ENCODE peak calls at places on chromosomes 4 and X, in nine cellular contexts. D, G, J, V, Q, L, H, Z and W are unnamed samples.

GRCh38 chr4:80058740-80059139 is 14.3 kb downstream of the ANTXR2 start:
- DNase-seq in D (no peak), G (no peak), J (no peak), V (no peak), Q (no peak), L (no peak), H (no peak), Z (no peak), W (peak)

GRCh38 chr4:69882150-69882549 is 22.2 kb upstream of the SULT1E1 start:
- DNase-seq in D (no peak), G (no peak), J (no peak), V (no peak), Q (no peak), L (no peak), H (no peak), Z (no peak), W (no peak)

GRCh38 chr4:121823505-121824170 is at the start of gene CCNA2:
- DNase-seq in D (peak), G (peak), J (peak), V (peak), Q (peak), L (peak), H (peak), Z (peak), W (peak)

GRCh38 chr4:53558061-53558801 is 33.1 kb downstream of the LNX1 start:
- DNase-seq in D (no peak), G (peak), J (no peak), V (no peak), Q (no peak), L (no peak), H (no peak), Z (no peak), W (peak)

GRCh38 chr4:185883591-185883990 is 71.6 kb upstream of the SORBS2 start:
- DNase-seq in D (no peak), G (no peak), J (no peak), V (no peak), Q (no peak), L (no peak), H (no peak), Z (no peak), W (no peak)

GRCh38 chr4:28386776-28387175 is 1526.1 kb downstream of the STIM2 start:
- DNase-seq in D (no peak), G (no peak), J (no peak), V (no peak), Q (no peak), L (no peak), H (no peak), Z (no peak), W (no peak)

GRCh38 chr4:182346675-182347375 is 103.6 kb downstream of the TENM3 start:
- DNase-seq in D (no peak), G (no peak), J (no peak), V (no peak), Q (no peak), L (no peak), H (no peak), Z (no peak), W (no peak)

GRCh38 chr4:17647176-17647806 is 32.9 kb downstream of the MED28 start:
- DNase-seq in D (no peak), G (no peak), J (no peak), V (no peak), Q (no peak), L (no peak), H (no peak), Z (no peak), W (no peak)

GRCh38 chr4:33369366-33369899 is 2649.3 kb downstream of the PCDH7 start:
- DNase-seq in D (no peak), G (peak), J (peak), V (no peak), Q (no peak), L (peak), H (no peak), Z (no peak), W (peak)

GRCh38 chr4:79852305-79852730 is 220.7 kb downstream of the ANTXR2 start:
- DNase-seq in D (peak), G (peak), J (peak), V (no peak), Q (peak), L (peak), H (peak), Z (no peak), W (peak)

DNA sequence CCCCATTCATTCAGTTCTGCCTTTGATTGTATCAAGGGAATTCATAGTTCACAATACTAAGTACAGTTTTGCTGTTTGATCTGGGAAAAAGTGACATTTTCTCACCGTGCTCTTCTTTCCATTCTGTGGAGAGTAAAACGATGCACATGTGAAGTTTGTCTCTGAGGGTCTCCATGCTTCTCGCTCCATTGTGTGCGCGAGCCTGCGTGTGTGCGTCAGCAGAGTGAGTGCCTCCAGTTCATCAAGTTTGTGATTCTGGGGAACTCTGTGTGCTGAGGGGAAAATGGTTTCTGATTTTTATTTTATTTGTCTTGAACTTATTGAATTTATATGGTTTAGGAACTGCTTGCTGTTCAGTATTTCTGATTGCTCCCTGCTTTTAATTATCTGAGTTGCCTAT is 2.0 kb downstream of the STK26 start:
- DNase-seq in D (no peak), G (no peak), J (no peak), V (no peak), Q (no peak), L (no peak), H (peak), Z (no peak), W (no peak)
- H3K4me3 ChIP-seq in D (no peak), G (no peak), J (no peak), V (no peak), Q (no peak), L (no peak), H (peak), Z (no peak), W (no peak)

DNA sequence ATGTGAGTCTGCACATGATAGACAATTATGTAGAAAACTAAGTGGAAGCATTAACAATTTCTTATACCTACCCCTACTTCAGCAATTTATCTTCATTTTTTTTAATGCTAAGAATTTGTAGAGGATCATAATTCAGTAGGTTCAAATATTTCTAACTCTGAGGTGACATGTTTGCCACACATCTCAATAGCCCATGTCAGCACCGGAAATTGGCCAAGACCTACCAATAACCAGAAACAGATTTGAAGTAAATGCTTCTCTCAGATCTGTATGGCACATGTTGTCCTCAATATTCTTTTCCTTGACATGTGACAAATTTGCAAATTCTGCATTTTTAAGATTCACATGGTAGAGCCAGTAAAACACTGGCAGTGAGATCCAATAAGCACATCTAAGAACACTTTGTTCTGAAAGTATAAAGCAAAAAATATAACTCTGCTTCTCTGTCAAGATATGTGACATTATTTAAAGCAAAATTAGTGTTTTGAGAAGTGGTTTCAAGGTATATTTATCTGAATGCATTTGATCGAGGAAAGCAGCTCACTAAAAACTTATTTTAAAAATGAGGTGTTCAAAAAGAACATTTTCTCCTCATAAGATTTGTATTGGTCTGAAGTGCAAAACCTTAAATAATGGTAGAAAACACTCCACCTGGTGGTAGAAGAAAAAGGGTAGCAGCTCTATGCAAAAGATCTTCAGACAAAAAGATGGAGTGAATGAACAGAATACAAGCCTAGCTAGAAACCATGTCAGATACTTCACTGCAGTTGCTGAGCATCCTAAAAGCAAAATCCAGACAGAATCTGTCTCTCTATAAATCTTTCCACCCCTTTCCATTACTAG is 513.9 kb upstream of the FAM241A start:
- DNase-seq in D (no peak), G (peak), J (no peak), V (no peak), Q (no peak), L (peak), H (no peak), Z (no peak), W (peak)
- TF ChIP-seq CTCF in D (peak), G (peak), J (peak), V (no peak), Q (no peak), L (peak), H (no peak), Z (no peak), W (peak)

GRCh38 chr4:118277243-118277642 is 75.6 kb downstream of the PRSS12 start:
- DNase-seq in D (no peak), G (no peak), J (no peak), V (no peak), Q (no peak), L (no peak), H (no peak), Z (no peak), W (no peak)
- H3K4me3 ChIP-seq in D (peak), G (no peak), J (no peak), V (no peak), Q (no peak), L (no peak), H (peak), Z (no peak), W (no peak)

GRCh38 chr4:55437356-55437796 is 41.6 kb downstream of the TMEM165 start:
- DNase-seq in D (no peak), G (peak), J (no peak), V (no peak), Q (no peak), L (no peak), H (peak), Z (no peak), W (peak)

GRCh38 chr4:55437823-55438222 is 42.1 kb downstream of the TMEM165 start:
- DNase-seq in D (no peak), G (no peak), J (no peak), V (no peak), Q (no peak), L (no peak), H (no peak), Z (no peak), W (no peak)

GRCh38 chr4:55431710-55432336 is 36.1 kb downstream of the TMEM165 start:
- DNase-seq in D (no peak), G (no peak), J (no peak), V (no peak), Q (no peak), L (no peak), H (no peak), Z (no peak), W (no peak)

GRCh38 chr4:55438314-55438713 is 42.6 kb downstream of the TMEM165 start:
- DNase-seq in D (no peak), G (no peak), J (no peak), V (no peak), Q (no peak), L (no peak), H (peak), Z (no peak), W (no peak)

DNA sequence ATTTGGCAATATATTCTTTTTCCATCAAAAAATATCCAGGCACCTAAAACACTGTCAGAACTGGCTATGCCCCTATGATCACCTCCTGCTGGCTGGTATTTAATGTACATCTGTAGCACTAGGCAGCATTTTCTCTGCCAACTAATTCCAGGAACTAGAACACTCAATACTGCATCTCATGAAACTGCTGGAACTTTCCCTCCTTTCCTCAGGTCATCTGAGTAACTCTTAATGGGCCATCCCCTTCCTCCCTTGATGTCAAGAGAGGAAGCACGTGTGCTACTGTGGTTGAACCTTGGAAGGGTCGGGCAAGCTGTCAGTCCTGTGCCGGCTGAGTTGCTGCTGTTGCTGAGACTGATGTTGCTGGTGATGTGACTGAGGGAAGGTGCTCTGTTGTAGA is 39.4 kb downstream of the TMEM165 start:
- DNase-seq in D (peak), G (peak), J (no peak), V (no peak), Q (no peak), L (no peak), H (no peak), Z (no peak), W (peak)
- TF ChIP-seq CTCF in D (no peak), G (peak), J (peak), V (no peak), Q (no peak), L (peak), H (peak), Z (no peak), W (peak)